ENCODE peak calls at places on chromosomes 7 and 10, in four cellular contexts. Z is heart left ventricle, E is IMR-90, K is HCT116. I is an unnamed sample. For H3K9me3, the result is how much of the 10 kb centered on the place peaks cover.

GRCh38 chr7:44258423-44258760 is 57.6 kb downstream of the YKT6 start:
- ATAC-seq in Z (no peak), E (no peak), K (no peak), I (no peak)

GRCh38 chr7:2431260-2431867 is 28.0 kb downstream of the CHST12 start:
- ATAC-seq in Z (no peak), E (no peak), K (peak), I (no peak)

GRCh38 chr10:16884485-16884884 is 67.3 kb upstream of the RSU1 start:
- ATAC-seq in Z (no peak), E (no peak), K (no peak), I (no peak)

GRCh38 chr7:79452495-79453265 is 787 bp downstream of the MAGI2 start:
- ATAC-seq in Z (peak), E (peak), K (no peak), I (peak)

GRCh38 chr10:56585447-56586171 is 224.6 kb upstream of the ZWINT start:
- ATAC-seq in Z (peak), E (no peak), K (no peak), I (no peak)

GRCh38 chr7:23893942-23894890 is 184.2 kb downstream of the STK31 start:
- ATAC-seq in Z (no peak), E (no peak), K (no peak), I (no peak)

GRCh38 chr10:55509168-55509567 is 708.1 kb upstream of the PCDH15 start:
- ATAC-seq in Z (no peak), E (no peak), K (no peak), I (no peak)

GRCh38 chr10:12819071-12819470 is 182.4 kb downstream of the CCDC3 start:
- ATAC-seq in Z (no peak), E (peak), K (no peak), I (no peak)

GRCh38 chr10:97532935-97533671 is 34.4 kb downstream of the UBTD1 start:
- ATAC-seq in Z (no peak), E (peak), K (no peak), I (no peak)

GRCh38 chr10:33309410-33309809 is 25.1 kb downstream of the NRP1 start:
- ATAC-seq in Z (peak), E (no peak), K (no peak), I (no peak)

GRCh38 chr7:24604640-24605039 is 31.4 kb downstream of the PALS2 start:
- ATAC-seq in Z (no peak), E (no peak), K (no peak), I (no peak)

GRCh38 chr10:62626096-62626495 is 178.4 kb upstream of the ADO start:
- ATAC-seq in Z (no peak), E (no peak), K (no peak), I (no peak)

GRCh38 chr10:98212204-98212603 is 55.8 kb downstream of the LOXL4 start:
- ATAC-seq in Z (no peak), E (no peak), K (no peak), I (no peak)

GRCh38 chr10:104299031-104299904 is 30.3 kb downstream of the GSTO2 start:
- ATAC-seq in Z (peak), E (peak), K (no peak), I (no peak)

GRCh38 chr10:36703179-36703578 is 422.2 kb upstream of the ANKRD30A start:
- ATAC-seq in Z (no peak), E (no peak), K (no peak), I (no peak)

GRCh38 chr7:123770378-123770777 is 21.6 kb upstream of the WASL start:
- ATAC-seq in Z (no peak), E (no peak), K (no peak), I (peak)

GRCh38 chr10:60820093-60820769 is 42.0 kb downstream of the CDK1 start:
- ATAC-seq in Z (no peak), E (peak), K (no peak), I (no peak)

GRCh38 chr7:79410345-79410744 is 43.1 kb downstream of the MAGI2 start:
- ATAC-seq in Z (no peak), E (peak), K (no peak), I (no peak)

GRCh38 chr7:28708033-28708451 is 250.1 kb downstream of the TRIL start:
- ATAC-seq in Z (peak), E (no peak), K (no peak), I (peak)

GRCh38 chr7:102190777-102191176 is 95.9 kb upstream of the SH2B2 start:
- ATAC-seq in Z (no peak), E (no peak), K (no peak), I (no peak)

GRCh38 chr7:102927303-102927933 is 14.6 kb downstream of the LRRC17 start:
- ATAC-seq in Z (no peak), E (peak), K (peak), I (no peak)

GRCh38 chr10:21171936-21172773 is 275.0 kb upstream of the NEBL start:
- ATAC-seq in Z (no peak), E (no peak), K (no peak), I (no peak)

GRCh38 chr10:30818010-30818660 is 188.6 kb upstream of the LYZL2 start:
- ATAC-seq in Z (peak), E (no peak), K (no peak), I (peak)

GRCh38 chr7:37930226-37930948 is 9.9 kb downstream of the EPDR1 start:
- ATAC-seq in Z (no peak), E (no peak), K (no peak), I (no peak)

GRCh38 chr7:37371755-37372154 is 76.9 kb downstream of the ELMO1 start:
- ATAC-seq in Z (no peak), E (no peak), K (no peak), I (no peak)

GRCh38 chr10:55398463-55398862 is 597.4 kb upstream of the PCDH15 start:
- ATAC-seq in Z (no peak), E (no peak), K (no peak), I (no peak)

GRCh38 chr10:9848278-9848677 is 1169.4 kb upstream of the CELF2 start:
- ATAC-seq in Z (no peak), E (no peak), K (no peak), I (no peak)

GRCh38 chr10:15188629-15189028 is 20.1 kb upstream of the NMT2 start:
- ATAC-seq in Z (no peak), E (no peak), K (no peak), I (no peak)

GRCh38 chr10:122460891-122461293 is 461 bp upstream of the HTRA1 start:
- ATAC-seq in Z (no peak), E (no peak), K (no peak), I (no peak)

GRCh38 chr7:34453150-34453549 is 204.9 kb upstream of the NPSR1 start:
- ATAC-seq in Z (no peak), E (no peak), K (no peak), I (no peak)

GRCh38 chr10:5904227-5904626 is 14.2 kb downstream of the FBH1 start:
- ATAC-seq in Z (peak), E (no peak), K (no peak), I (no peak)

DNA sequence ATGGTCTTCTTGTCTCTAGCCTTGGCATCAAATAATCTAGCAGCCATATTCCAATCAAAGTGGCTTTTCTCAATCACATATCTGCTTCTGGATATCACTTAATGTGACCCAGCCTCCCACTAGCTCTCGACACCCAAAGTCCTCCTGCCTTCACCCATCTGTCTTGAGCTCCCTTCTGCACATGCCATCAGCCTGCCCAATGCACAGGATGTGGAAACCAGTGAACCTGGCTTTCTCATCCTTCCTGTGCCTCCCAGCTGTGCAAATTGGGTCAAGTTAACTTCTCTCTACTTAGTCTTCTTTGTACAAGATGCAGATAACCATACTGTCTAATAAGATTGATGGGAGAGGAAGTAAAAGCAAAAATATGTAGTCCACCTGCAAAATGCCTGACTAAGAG is 257.9 kb upstream of the PITRM1 start:
- ATAC-seq in Z (no peak), E (no peak), K (no peak), I (no peak)
- H3K27ac ChIP-seq in Z (no peak), E (no peak), K (no peak), I (no peak)

GRCh38 chr7:21947056-21947455 is 1.4 kb upstream of the CDCA7L start:
- ATAC-seq in Z (no peak), E (no peak), K (no peak), I (no peak)

GRCh38 chr7:21943436-21943835 is 2.3 kb downstream of the CDCA7L start:
- ATAC-seq in Z (no peak), E (no peak), K (no peak), I (no peak)

GRCh38 chr7:21944616-21945373 is 904 bp downstream of the CDCA7L start:
- ATAC-seq in Z (peak), E (no peak), K (peak), I (no peak)

GRCh38 chr7:21946228-21946709 is 570 bp upstream of the CDCA7L start:
- ATAC-seq in Z (no peak), E (no peak), K (peak), I (no peak)

DNA sequence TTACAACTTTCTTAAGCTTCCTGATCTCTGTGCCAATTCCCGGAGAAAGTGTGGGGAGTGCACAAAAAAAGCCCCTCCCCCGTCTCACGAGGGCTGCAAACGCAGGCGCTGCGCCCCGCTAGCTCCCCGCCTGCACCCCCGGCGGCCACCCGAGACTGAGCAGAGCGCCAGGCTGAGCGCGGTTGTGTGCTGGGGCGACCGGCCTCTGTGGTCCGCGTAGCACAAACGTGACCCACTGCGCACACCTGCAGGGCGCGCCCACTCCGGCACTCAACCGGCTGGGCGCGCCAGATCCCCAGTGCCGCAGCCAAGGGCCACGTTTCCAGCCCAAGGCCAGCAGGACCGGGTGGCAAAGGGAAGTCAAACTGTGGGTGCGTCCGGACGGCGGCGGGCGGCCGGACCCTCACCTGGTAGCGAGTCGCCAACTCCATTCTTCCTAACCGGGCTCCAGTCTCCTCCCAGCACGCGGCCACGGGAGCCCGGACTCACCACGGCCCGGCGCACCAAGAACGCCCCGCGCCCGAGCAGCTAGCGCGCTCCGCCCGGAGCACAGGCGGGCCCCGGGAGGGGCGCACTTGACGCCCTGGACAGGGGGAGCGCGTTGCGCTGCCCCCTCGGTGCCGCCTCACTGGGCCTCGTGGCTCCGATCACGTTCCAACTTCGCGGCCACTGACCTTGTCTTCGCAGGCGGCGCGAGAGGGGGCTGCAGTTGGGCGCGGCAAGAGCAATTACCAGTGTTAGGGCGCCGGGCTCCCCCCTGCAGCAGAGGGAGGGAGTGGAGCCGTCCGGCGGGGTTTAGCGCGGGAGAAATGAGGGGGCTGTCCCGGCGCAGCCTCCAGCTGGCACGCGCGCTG is at the start of gene CDCA7L:
- ATAC-seq in Z (peak), E (peak), K (peak), I (peak)
- TF ChIP-seq POLR2A in Z (peak), E (peak), K (peak), I (peak)

GRCh38 chr7:158508802-158509385 is 78.7 kb downstream of the PTPRN2 start:
- ATAC-seq in Z (no peak), E (no peak), K (no peak), I (no peak)

GRCh38 chr7:158506626-158507025 is 81.0 kb downstream of the PTPRN2 start:
- ATAC-seq in Z (no peak), E (no peak), K (no peak), I (no peak)

GRCh38 chr7:158505683-158506082 is 81.9 kb downstream of the PTPRN2 start:
- ATAC-seq in Z (no peak), E (no peak), K (no peak), I (no peak)

GRCh38 chr7:158512042-158512441 is 75.6 kb downstream of the PTPRN2 start:
- ATAC-seq in Z (no peak), E (no peak), K (no peak), I (no peak)

GRCh38 chr7:158507917-158508316 is 79.7 kb downstream of the PTPRN2 start:
- ATAC-seq in Z (no peak), E (no peak), K (peak), I (no peak)
- H3K9me3 ChIP-seq in Z (under half), E (half or more), K (under half), I (under half)

GRCh38 chr7:5426226-5426475 is 2.5 kb upstream of the TNRC18 start:
- ATAC-seq in Z (no peak), E (no peak), K (no peak), I (no peak)
- H3K27ac ChIP-seq in Z (peak), E (peak), K (peak), I (peak)

GRCh38 chr10:132710036-132710686 is 75.8 kb downstream of the NKX6-2 start:
- ATAC-seq in Z (no peak), E (no peak), K (no peak), I (no peak)
- TF ChIP-seq POLR2A in Z (no peak), E (no peak), K (no peak), I (no peak)

I was measured in gastroesophageal sphincter.